ENCODE peak calls at places on chromosome 16, in eight cellular contexts. V is astrocyte of the spinal cord, B is tibial artery, T is esophagus squamous epithelium, G is AG09319, D is HepG2, J is lung, S is RWPE2. W is an unnamed sample.

GRCh38 chr16:55872130-55872529 is 3.0 kb downstream of the CES5A start:
- DNase-seq in V (no peak), B (no peak), T (no peak), G (no peak), D (no peak), J (no peak), S (no peak), W (no peak)

GRCh38 chr16:65284583-65284982 is 162.7 kb upstream of the CDH11 start:
- DNase-seq in V (no peak), B (no peak), T (no peak), G (no peak), D (no peak), J (no peak), S (no peak), W (no peak)

GRCh38 chr16:31472559-31473203 is 729 bp downstream of the TGFB1I1 start:
- DNase-seq in V (peak), B (peak), T (no peak), G (peak), D (peak), J (peak), S (peak), W (peak)

GRCh38 chr16:68408967-68409366 is 39.3 kb downstream of the SMPD3 start:
- DNase-seq in V (no peak), B (no peak), T (no peak), G (no peak), D (no peak), J (no peak), S (no peak), W (no peak)

GRCh38 chr16:67388191-67388590 is 5.1 kb downstream of the TPPP3 start:
- DNase-seq in V (no peak), B (no peak), T (no peak), G (no peak), D (no peak), J (no peak), S (no peak), W (peak)

GRCh38 chr16:68065716-68066305 is 19.4 kb upstream of the NFATC3 start:
- DNase-seq in V (peak), B (no peak), T (no peak), G (no peak), D (no peak), J (peak), S (no peak), W (peak)

GRCh38 chr16:53219795-53220194 is 165.0 kb downstream of the CHD9 start:
- DNase-seq in V (peak), B (no peak), T (no peak), G (no peak), D (no peak), J (no peak), S (no peak), W (no peak)

GRCh38 chr16:89623511-89624232 is 10.2 kb downstream of the DPEP1 start:
- DNase-seq in V (peak), B (no peak), T (no peak), G (no peak), D (peak), J (no peak), S (peak), W (no peak)

GRCh38 chr16:50395763-50396710 is 27.2 kb upstream of the BRD7 start:
- DNase-seq in V (no peak), B (no peak), T (no peak), G (no peak), D (no peak), J (peak), S (no peak), W (peak)

GRCh38 chr16:11100239-11100750 is 155.7 kb downstream of the SOCS1 start:
- DNase-seq in V (peak), B (peak), T (no peak), G (peak), D (no peak), J (no peak), S (no peak), W (no peak)

GRCh38 chr16:58507963-58508670 is 7.2 kb upstream of the SETD6 start:
- DNase-seq in V (no peak), B (no peak), T (no peak), G (no peak), D (no peak), J (no peak), S (no peak), W (peak)

GRCh38 chr16:51433597-51433996 is 282.5 kb upstream of the SALL1 start:
- DNase-seq in V (peak), B (no peak), T (no peak), G (no peak), D (no peak), J (no peak), S (no peak), W (no peak)

GRCh38 chr16:69532761-69533459 is 32.9 kb upstream of the NFAT5 start:
- DNase-seq in V (no peak), B (no peak), T (no peak), G (no peak), D (no peak), J (no peak), S (no peak), W (no peak)

GRCh38 chr16:86755571-86756006 is 177.2 kb downstream of the FOXL1 start:
- DNase-seq in V (no peak), B (no peak), T (no peak), G (no peak), D (no peak), J (no peak), S (peak), W (no peak)

GRCh38 chr16:85552980-85553435 is 60.1 kb upstream of the GSE1 start:
- DNase-seq in V (no peak), B (no peak), T (no peak), G (no peak), D (no peak), J (no peak), S (no peak), W (no peak)

GRCh38 chr16:85551319-85551978 is 61.7 kb upstream of the GSE1 start:
- DNase-seq in V (no peak), B (no peak), T (no peak), G (no peak), D (no peak), J (no peak), S (no peak), W (no peak)

GRCh38 chr16:85554791-85555548 is 58.2 kb upstream of the GSE1 start:
- DNase-seq in V (peak), B (peak), T (no peak), G (no peak), D (no peak), J (peak), S (peak), W (no peak)

GRCh38 chr16:85554114-85554790 is 58.9 kb upstream of the GSE1 start:
- DNase-seq in V (peak), B (peak), T (peak), G (no peak), D (peak), J (peak), S (peak), W (no peak)

DNA sequence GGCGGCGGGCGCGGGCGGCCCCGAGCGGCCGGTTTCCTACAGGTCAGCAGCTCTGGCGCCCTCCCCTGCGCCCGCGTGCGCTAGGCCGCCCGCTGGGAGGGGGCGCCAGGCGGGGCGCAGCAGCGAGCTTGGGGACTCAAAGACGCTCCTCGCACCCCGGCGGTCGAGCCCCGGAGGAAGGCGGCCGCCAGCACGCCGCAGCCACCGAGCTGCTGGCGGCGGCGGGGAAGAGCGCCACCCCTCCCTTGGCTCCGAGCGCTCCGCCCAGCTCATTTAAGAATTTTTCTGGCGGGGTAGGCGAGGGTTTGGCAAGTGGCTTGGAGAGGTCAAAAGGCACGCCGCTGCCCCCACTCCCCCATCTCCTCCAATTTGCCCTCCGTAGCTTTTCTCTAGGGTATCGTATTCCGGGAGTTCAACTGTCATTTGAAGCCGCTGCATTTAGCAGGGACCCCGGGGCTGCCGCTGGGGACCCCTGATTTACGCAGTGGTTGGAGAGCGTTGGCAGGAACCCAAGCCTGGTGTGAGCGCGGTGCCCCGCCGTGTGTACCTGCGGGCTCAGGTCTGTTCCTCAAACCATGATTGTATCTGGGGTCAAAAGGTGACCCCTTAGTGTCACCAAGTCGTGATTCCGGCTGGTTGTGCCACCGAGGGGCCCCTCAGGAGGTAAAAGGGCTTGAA is 59.5 kb upstream of the GSE1 start:
- DNase-seq in V (peak), B (peak), T (no peak), G (no peak), D (peak), J (peak), S (peak), W (no peak)
- TF ChIP-seq CTCF in V (peak), B (no peak), T (no peak), G (no peak), D (peak), J (peak), S (peak), W (peak)

GRCh38 chr16:80669673-80670072 is 128.9 kb downstream of the DYNLRB2 start:
- DNase-seq in V (no peak), B (no peak), T (no peak), G (no peak), D (no peak), J (no peak), S (no peak), W (no peak)

GRCh38 chr16:80670170-80670865 is 129.5 kb downstream of the DYNLRB2 start:
- DNase-seq in V (no peak), B (no peak), T (no peak), G (no peak), D (no peak), J (no peak), S (no peak), W (peak)

GRCh38 chr16:80671281-80671849 is 130.6 kb downstream of the DYNLRB2 start:
- DNase-seq in V (no peak), B (no peak), T (no peak), G (no peak), D (no peak), J (no peak), S (no peak), W (peak)

GRCh38 chr16:80674884-80675283 is 129.5 kb downstream of the CDYL2 start:
- DNase-seq in V (no peak), B (no peak), T (no peak), G (no peak), D (no peak), J (no peak), S (no peak), W (peak)

GRCh38 chr16:80672379-80672778 is 131.6 kb downstream of the DYNLRB2 start:
- DNase-seq in V (no peak), B (no peak), T (no peak), G (no peak), D (no peak), J (no peak), S (no peak), W (no peak)
- TF ChIP-seq CTCF in V (no peak), B (no peak), T (no peak), G (no peak), D (no peak), J (no peak), S (no peak), W (no peak)

GRCh38 chr16:75483222-75483621 is 12.0 kb downstream of the CHST6 start:
- DNase-seq in V (peak), B (no peak), T (no peak), G (no peak), D (no peak), J (no peak), S (no peak), W (no peak)

GRCh38 chr16:75479421-75479990 is 15.0 kb upstream of the TMEM170A start:
- DNase-seq in V (no peak), B (no peak), T (no peak), G (no peak), D (no peak), J (no peak), S (no peak), W (no peak)

GRCh38 chr16:75478480-75479345 is 14.2 kb upstream of the TMEM170A start:
- DNase-seq in V (no peak), B (no peak), T (no peak), G (no peak), D (no peak), J (no peak), S (no peak), W (no peak)

GRCh38 chr16:75482434-75483205 is 12.6 kb downstream of the CHST6 start:
- DNase-seq in V (no peak), B (no peak), T (no peak), G (no peak), D (no peak), J (no peak), S (no peak), W (no peak)

DNA sequence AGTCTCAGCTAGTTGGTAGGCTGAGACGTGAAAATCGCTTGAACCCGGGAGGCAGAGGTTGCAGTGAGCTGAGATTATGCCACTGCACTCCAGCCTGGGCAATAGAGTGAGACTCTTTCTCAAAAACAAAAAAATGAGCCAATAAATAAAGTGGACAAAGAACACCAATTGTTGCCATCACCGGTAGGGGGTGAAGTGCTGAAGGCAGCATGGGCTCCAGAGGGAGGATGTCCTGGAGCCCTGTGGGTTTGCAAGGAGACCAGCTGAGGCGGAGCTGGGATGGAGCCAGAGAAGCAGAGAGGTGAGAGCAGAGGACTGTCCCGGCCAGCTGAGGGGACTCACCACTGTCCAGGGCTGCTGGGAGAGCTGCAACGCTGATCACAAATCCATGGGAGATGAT is 13.8 kb downstream of the CHST6 start:
- DNase-seq in V (no peak), B (no peak), T (no peak), G (no peak), D (peak), J (no peak), S (no peak), W (no peak)
- TF ChIP-seq CTCF in V (no peak), B (no peak), T (no peak), G (no peak), D (peak), J (no peak), S (no peak), W (no peak)

GRCh38 chr16:16778322-16778721 is 399.4 kb downstream of the NPIPA7 start:
- DNase-seq in V (no peak), B (no peak), T (no peak), G (no peak), D (no peak), J (no peak), S (no peak), W (no peak)
- TF ChIP-seq CTCF in V (no peak), B (no peak), T (no peak), G (no peak), D (no peak), J (no peak), S (no peak), W (no peak)

GRCh38 chr16:2859686-2860265 is 1.8 kb upstream of the PRSS22 start:
- DNase-seq in V (no peak), B (no peak), T (no peak), G (no peak), D (no peak), J (no peak), S (no peak), W (no peak)

GRCh38 chr16:2857451-2858244 is at the start of gene PRSS22:
- DNase-seq in V (no peak), B (no peak), T (no peak), G (no peak), D (no peak), J (peak), S (peak), W (no peak)

GRCh38 chr16:2856061-2856670 is 1.8 kb downstream of the PRSS22 start:
- DNase-seq in V (no peak), B (no peak), T (no peak), G (no peak), D (no peak), J (peak), S (peak), W (no peak)

GRCh38 chr16:2856686-2857450 is 1.1 kb downstream of the PRSS22 start:
- DNase-seq in V (no peak), B (no peak), T (no peak), G (no peak), D (no peak), J (no peak), S (no peak), W (no peak)

DNA sequence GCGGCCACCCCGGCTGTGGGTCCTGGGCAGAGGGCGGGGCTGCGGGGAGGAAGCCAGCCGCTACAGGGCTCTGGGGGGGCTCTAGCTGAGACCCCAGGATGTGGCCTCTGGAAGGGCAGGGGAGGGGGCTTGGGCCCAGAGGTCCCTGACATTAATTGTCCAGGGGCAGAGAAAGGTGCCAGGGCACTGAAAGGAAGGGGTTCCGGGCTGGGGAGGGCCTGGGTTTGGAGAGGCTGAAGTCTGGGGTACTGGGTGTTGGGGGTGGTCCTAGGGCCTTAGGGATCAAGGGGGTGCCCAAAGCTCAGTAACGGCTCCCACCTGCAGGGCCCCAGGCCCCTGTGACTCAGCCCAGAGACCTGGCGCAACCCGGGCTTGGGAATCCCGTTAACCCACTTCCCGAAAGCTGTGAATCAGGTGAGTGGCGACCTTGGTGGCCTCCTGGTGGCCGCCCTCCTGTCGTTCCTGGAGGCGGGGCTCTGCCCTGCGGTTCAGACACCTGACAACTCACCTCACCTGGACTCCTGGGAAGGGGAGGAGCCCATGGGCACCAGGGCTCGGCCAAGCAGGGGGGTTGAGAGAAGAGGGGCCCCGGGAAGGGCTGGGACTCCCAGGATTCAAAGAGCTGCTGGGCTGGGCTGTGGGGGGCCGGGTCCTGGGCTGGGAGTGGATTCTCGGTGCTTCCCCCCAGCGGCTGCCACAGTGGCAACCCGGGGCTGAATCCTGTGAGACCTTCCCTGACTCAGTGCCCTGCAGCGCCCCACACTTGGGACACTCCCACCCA is 465 bp upstream of the PRSS22 start:
- DNase-seq in V (no peak), B (no peak), T (no peak), G (no peak), D (no peak), J (peak), S (peak), W (no peak)
- TF ChIP-seq CTCF in V (no peak), B (no peak), T (peak), G (no peak), D (peak), J (no peak), S (peak), W (no peak)

GRCh38 chr16:3157229-3158013 is 22.6 kb downstream of the ZNF213 start:
- DNase-seq in V (peak), B (peak), T (no peak), G (peak), D (peak), J (peak), S (peak), W (no peak)
- TF ChIP-seq CTCF in V (no peak), B (no peak), T (no peak), G (no peak), D (no peak), J (no peak), S (no peak), W (no peak)

DNA sequence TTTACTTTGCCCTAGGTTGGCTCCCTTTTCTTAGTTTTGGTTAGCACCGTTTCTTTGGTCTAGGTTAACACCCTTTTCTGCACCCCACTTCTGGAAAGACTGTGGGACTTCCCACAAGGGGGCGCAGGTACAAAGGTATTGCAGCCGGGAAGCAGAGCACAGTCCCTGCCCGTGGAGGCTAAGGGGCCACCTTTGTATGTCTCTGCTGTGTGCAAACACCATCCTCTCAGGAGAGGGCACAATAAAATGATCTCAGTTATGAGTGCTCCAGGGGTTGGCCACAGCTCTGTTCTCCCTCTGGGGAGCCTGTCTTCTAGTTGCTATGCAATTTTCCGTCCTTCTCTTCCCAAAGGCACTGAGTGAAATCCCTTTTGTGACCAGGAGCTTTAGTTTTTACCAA is 28.4 kb upstream of the TMC5 start:
- DNase-seq in V (no peak), B (no peak), T (no peak), G (no peak), D (peak), J (peak), S (peak), W (no peak)
- TF ChIP-seq CTCF in V (peak), B (peak), T (peak), G (peak), D (peak), J (peak), S (peak), W (peak)

W was measured in osteocyte.